ENCODE peak calls at places on chromosomes 7 and 10, in six cellular contexts. One of them, this sample, is unnamed.

GRCh38 chr10:6297951-6298381 is 95.2 kb downstream of the PFKFB3 start:
- DNase-seq in NCI-H1092: no peak
- DNase-seq in BJ: no peak
- DNase-seq in H4: no peak
- DNase-seq in T1000: no peak
- DNase-seq in HuH-7.5: no peak
- DNase-seq in this sample: no peak

GRCh38 chr7:97078023-97078988 is 39.2 kb upstream of the SDHAF3 start:
- DNase-seq in NCI-H1092: no peak
- DNase-seq in BJ: no peak
- DNase-seq in H4: no peak
- DNase-seq in T1000: no peak
- DNase-seq in HuH-7.5: no peak
- DNase-seq in this sample: no peak

GRCh38 chr7:1432411-1433082 is 26.7 kb downstream of the MICALL2 start:
- DNase-seq in NCI-H1092: peak; percentile 67
- DNase-seq in BJ: no peak
- DNase-seq in H4: peak; percentile 74
- DNase-seq in T1000: peak; percentile 36
- DNase-seq in HuH-7.5: peak; percentile 89
- DNase-seq in this sample: no peak

GRCh38 chr10:124339951-124340760 is 78.6 kb downstream of the OAT start:
- DNase-seq in NCI-H1092: no peak
- DNase-seq in BJ: peak; percentile 97
- DNase-seq in H4: peak; percentile 80
- DNase-seq in T1000: no peak
- DNase-seq in HuH-7.5: no peak
- DNase-seq in this sample: peak; percentile 78

GRCh38 chr7:101017099-101017777 is 2.6 kb upstream of the MUC17 start:
- DNase-seq in NCI-H1092: no peak
- DNase-seq in BJ: peak; percentile 39
- DNase-seq in H4: peak; percentile 90
- DNase-seq in T1000: peak; percentile 10
- DNase-seq in HuH-7.5: peak; percentile 65
- DNase-seq in this sample: peak; percentile 56

GRCh38 chr7:132511387-132511786 is 64.9 kb downstream of the PLXNA4 start:
- DNase-seq in NCI-H1092: no peak
- DNase-seq in BJ: no peak
- DNase-seq in H4: no peak
- DNase-seq in T1000: no peak
- DNase-seq in HuH-7.5: no peak
- DNase-seq in this sample: no peak

GRCh38 chr7:38057829-38058228 is 120.2 kb upstream of the STARD3NL start:
- DNase-seq in NCI-H1092: no peak
- DNase-seq in BJ: no peak
- DNase-seq in H4: peak; percentile 79
- DNase-seq in T1000: no peak
- DNase-seq in HuH-7.5: no peak
- DNase-seq in this sample: no peak

GRCh38 chr7:65554-65953 is 126.8 kb upstream of the FAM20C start:
- DNase-seq in NCI-H1092: no peak
- DNase-seq in BJ: no peak
- DNase-seq in H4: no peak
- DNase-seq in T1000: peak; percentile 21
- DNase-seq in HuH-7.5: no peak
- DNase-seq in this sample: no peak

GRCh38 chr7:27774717-27775328 is 34.9 kb downstream of the TAX1BP1 start:
- DNase-seq in NCI-H1092: no peak
- DNase-seq in BJ: no peak
- DNase-seq in H4: peak; percentile 66
- DNase-seq in T1000: no peak
- DNase-seq in HuH-7.5: no peak
- DNase-seq in this sample: no peak

GRCh38 chr7:25839084-25839769 is 312.8 kb upstream of the NFE2L3 start:
- DNase-seq in NCI-H1092: no peak
- DNase-seq in BJ: no peak
- DNase-seq in H4: no peak
- DNase-seq in T1000: no peak
- DNase-seq in HuH-7.5: no peak
- DNase-seq in this sample: no peak

GRCh38 chr7:35707422-35707821 is 12.5 kb upstream of the HERPUD2 start:
- DNase-seq in NCI-H1092: no peak
- DNase-seq in BJ: no peak
- DNase-seq in H4: no peak
- DNase-seq in T1000: no peak
- DNase-seq in HuH-7.5: no peak
- DNase-seq in this sample: no peak

GRCh38 chr7:157490465-157490912 is 153.7 kb downstream of the DNAJB6 start:
- DNase-seq in NCI-H1092: no peak
- DNase-seq in BJ: no peak
- DNase-seq in H4: peak; percentile 94
- DNase-seq in T1000: no peak
- DNase-seq in HuH-7.5: no peak
- DNase-seq in this sample: no peak

This sample was measured in AG04450.